ENCODE peak calls at places on chromosomes 5 and 9, in nine cellular contexts. V is fibroblast of lung, Y is neural progenitor cell, L is PC-3, Z is PC-9, F is mesendoderm, M is GM23248, I is astrocyte, P is H1. T is an unnamed sample. For H3K79me2, the result is how much of the 10 kb centered on the place peaks cover.

GRCh38 chr5:108765647-108766046 is 17.9 kb downstream of the FER start:
- DNase-seq in V (no peak), Y (no peak), L (peak), Z (no peak), F (no peak), M (peak), I (no peak), P (no peak), T (no peak)

GRCh38 chr5:28516657-28517175 is 1478.3 kb upstream of the CDH9 start:
- DNase-seq in V (peak), Y (peak), L (no peak), Z (no peak), F (no peak), M (no peak), I (peak), P (no peak), T (no peak)

GRCh38 chr9:36632892-36633291 is 60.2 kb downstream of the MELK start:
- DNase-seq in V (peak), Y (peak), L (peak), Z (no peak), F (peak), M (peak), I (peak), P (no peak), T (no peak)

GRCh38 chr5:122183098-122183794 is 53.9 kb downstream of the ZNF474 start:
- DNase-seq in V (peak), Y (no peak), L (peak), Z (no peak), F (no peak), M (peak), I (peak), P (no peak), T (no peak)

GRCh38 chr9:86674475-86674874 is 272.8 kb downstream of the GAS1 start:
- DNase-seq in V (peak), Y (no peak), L (no peak), Z (no peak), F (peak), M (peak), I (no peak), P (no peak), T (no peak)

GRCh38 chr9:125999504-125999881 is 252.3 kb downstream of the PBX3 start:
- DNase-seq in V (no peak), Y (no peak), L (no peak), Z (no peak), F (no peak), M (no peak), I (no peak), P (no peak), T (no peak)

GRCh38 chr5:139882961-139883539 is 87.4 kb downstream of the PSD2 start:
- DNase-seq in V (no peak), Y (no peak), L (no peak), Z (no peak), F (no peak), M (no peak), I (no peak), P (no peak), T (no peak)

GRCh38 chr5:157378509-157378908 is 81.5 kb upstream of the NIPAL4 start:
- DNase-seq in V (no peak), Y (no peak), L (peak), Z (no peak), F (peak), M (no peak), I (no peak), P (no peak), T (no peak)

GRCh38 chr9:37582548-37583157 is 6.5 kb upstream of the FBXO10 start:
- DNase-seq in V (peak), Y (peak), L (peak), Z (no peak), F (peak), M (peak), I (peak), P (no peak), T (no peak)

GRCh38 chr5:10498350-10498749 is 56.7 kb downstream of the ROPN1L start:
- DNase-seq in V (no peak), Y (no peak), L (no peak), Z (no peak), F (no peak), M (no peak), I (no peak), P (no peak), T (no peak)

GRCh38 chr5:172502410-172502809 is 48.1 kb upstream of the SH3PXD2B start:
- DNase-seq in V (no peak), Y (no peak), L (no peak), Z (no peak), F (no peak), M (no peak), I (no peak), P (peak), T (no peak)

GRCh38 chr5:104370523-104370922 is 807.9 kb upstream of the NUDT12 start:
- DNase-seq in V (peak), Y (no peak), L (peak), Z (no peak), F (no peak), M (no peak), I (peak), P (no peak), T (no peak)

GRCh38 chr9:121776009-121776738 is 124.7 kb downstream of the DAB2IP start:
- DNase-seq in V (no peak), Y (no peak), L (no peak), Z (no peak), F (no peak), M (no peak), I (no peak), P (no peak), T (no peak)

GRCh38 chr5:83837261-83837894 is 116.7 kb upstream of the HAPLN1 start:
- DNase-seq in V (peak), Y (no peak), L (no peak), Z (no peak), F (no peak), M (peak), I (peak), P (no peak), T (no peak)

GRCh38 chr5:11261226-11261625 is 500.2 kb upstream of the DAP start:
- DNase-seq in V (no peak), Y (no peak), L (no peak), Z (no peak), F (no peak), M (no peak), I (no peak), P (no peak), T (no peak)

GRCh38 chr9:130480673-130481072 is 35.9 kb downstream of the ASS1 start:
- DNase-seq in V (no peak), Y (peak), L (no peak), Z (no peak), F (peak), M (no peak), I (no peak), P (peak), T (no peak)

GRCh38 chr5:173767580-173768266 is 120.4 kb upstream of the CPEB4 start:
- DNase-seq in V (peak), Y (no peak), L (peak), Z (no peak), F (no peak), M (no peak), I (no peak), P (no peak), T (no peak)

GRCh38 chr5:2300421-2300820 is 417.7 kb upstream of the IRX4 start:
- DNase-seq in V (no peak), Y (no peak), L (no peak), Z (no peak), F (no peak), M (no peak), I (no peak), P (no peak), T (no peak)

GRCh38 chr9:129889461-129889935 is 54.2 kb downstream of the USP20 start:
- DNase-seq in V (no peak), Y (no peak), L (no peak), Z (no peak), F (no peak), M (no peak), I (no peak), P (no peak), T (no peak)

GRCh38 chr9:120965344-120966004 is 38.9 kb upstream of the TRAF1 start:
- DNase-seq in V (no peak), Y (peak), L (no peak), Z (no peak), F (peak), M (peak), I (no peak), P (no peak), T (no peak)

GRCh38 chr5:10124287-10124686 is 125.4 kb downstream of the ATPSCKMT start:
- DNase-seq in V (no peak), Y (no peak), L (no peak), Z (no peak), F (no peak), M (peak), I (no peak), P (no peak), T (no peak)

GRCh38 chr5:151156732-151157402 is 712 bp downstream of the ANXA6 start:
- DNase-seq in V (peak), Y (peak), L (no peak), Z (no peak), F (peak), M (peak), I (no peak), P (peak), T (no peak)

GRCh38 chr5:168366124-168366523 is 74.7 kb downstream of the WWC1 start:
- DNase-seq in V (peak), Y (no peak), L (peak), Z (peak), F (peak), M (peak), I (peak), P (no peak), T (peak)

GRCh38 chr5:31113666-31114065 is 79.8 kb upstream of the CDH6 start:
- DNase-seq in V (no peak), Y (no peak), L (no peak), Z (no peak), F (no peak), M (no peak), I (no peak), P (no peak), T (no peak)

GRCh38 chr5:133293953-133294352 is 242.1 kb downstream of the HSPA4 start:
- DNase-seq in V (no peak), Y (no peak), L (no peak), Z (no peak), F (no peak), M (no peak), I (no peak), P (no peak), T (no peak)

GRCh38 chr9:129273941-129274709 is 96.1 kb upstream of the IER5L start:
- DNase-seq in V (no peak), Y (no peak), L (no peak), Z (no peak), F (no peak), M (no peak), I (no peak), P (no peak), T (no peak)

GRCh38 chr9:105146677-105147076 is 97.8 kb upstream of the SLC44A1 start:
- DNase-seq in V (no peak), Y (no peak), L (no peak), Z (no peak), F (no peak), M (no peak), I (no peak), P (no peak), T (no peak)

GRCh38 chr5:148209151-148209550 is 6.3 kb downstream of the SPINK6 start:
- DNase-seq in V (no peak), Y (no peak), L (no peak), Z (no peak), F (no peak), M (no peak), I (no peak), P (no peak), T (no peak)

GRCh38 chr9:107782381-107782780 is 292.8 kb upstream of the KLF4 start:
- DNase-seq in V (peak), Y (no peak), L (no peak), Z (no peak), F (no peak), M (peak), I (peak), P (no peak), T (no peak)

GRCh38 chr5:94422819-94423218 is 195.6 kb downstream of the KIAA0825 start:
- DNase-seq in V (peak), Y (peak), L (peak), Z (peak), F (peak), M (peak), I (peak), P (no peak), T (peak)

GRCh38 chr5:88883059-88883565 is at the start of gene MEF2C:
- DNase-seq in V (peak), Y (peak), L (peak), Z (no peak), F (peak), M (peak), I (peak), P (peak), T (no peak)

GRCh38 chr5:155004138-155004744 is 9.3 kb upstream of the KIF4B start:
- DNase-seq in V (no peak), Y (peak), L (peak), Z (no peak), F (peak), M (peak), I (no peak), P (peak), T (no peak)

GRCh38 chr5:149128023-149128875 is 13.0 kb upstream of the ABLIM3 start:
- DNase-seq in V (no peak), Y (peak), L (peak), Z (no peak), F (peak), M (peak), I (no peak), P (peak), T (no peak)

GRCh38 chr9:124302921-124303320 is 45.2 kb downstream of the NEK6 start:
- DNase-seq in V (no peak), Y (no peak), L (no peak), Z (no peak), F (no peak), M (no peak), I (no peak), P (no peak), T (peak)

GRCh38 chr5:124641154-124641792 is 105.2 kb downstream of the ZNF608 start:
- DNase-seq in V (no peak), Y (no peak), L (no peak), Z (no peak), F (no peak), M (no peak), I (no peak), P (no peak), T (no peak)

DNA sequence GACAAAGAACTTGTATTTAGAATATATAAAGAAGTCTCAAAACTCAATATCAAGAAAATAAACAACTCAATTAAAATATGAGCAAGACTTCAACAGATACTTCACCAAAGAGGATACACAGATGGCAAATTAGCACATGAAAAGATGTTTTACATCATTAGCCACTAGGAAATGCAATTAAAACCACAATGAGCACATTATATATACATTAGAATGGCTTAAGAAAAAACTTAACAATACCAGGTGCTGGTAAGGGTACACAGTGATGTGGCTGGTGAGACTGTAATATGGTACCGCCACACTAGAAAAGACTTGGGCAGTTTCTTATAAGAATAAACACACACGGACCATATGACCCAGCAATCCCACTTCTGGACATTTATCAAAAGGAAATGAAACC is 27.7 kb downstream of the SEMA4D start:
- DNase-seq in V (no peak), Y (no peak), L (no peak), Z (no peak), F (no peak), M (no peak), I (no peak), P (no peak), T (no peak)
- H3K79me2 ChIP-seq in V (under half), Y (half or more), L (under half), Z (under half), F (under half), M (under half), I (under half), P (half or more), T (under half)

GRCh38 chr9:33151007-33151557 is 16.1 kb downstream of the B4GALT1 start:
- DNase-seq in V (peak), Y (no peak), L (peak), Z (peak), F (peak), M (peak), I (peak), P (no peak), T (no peak)
- H3K79me2 ChIP-seq in V (half or more), Y (under half), L (half or more), Z (half or more), F (under half), M (half or more), I (half or more), P (under half), T (half or more)

DNA sequence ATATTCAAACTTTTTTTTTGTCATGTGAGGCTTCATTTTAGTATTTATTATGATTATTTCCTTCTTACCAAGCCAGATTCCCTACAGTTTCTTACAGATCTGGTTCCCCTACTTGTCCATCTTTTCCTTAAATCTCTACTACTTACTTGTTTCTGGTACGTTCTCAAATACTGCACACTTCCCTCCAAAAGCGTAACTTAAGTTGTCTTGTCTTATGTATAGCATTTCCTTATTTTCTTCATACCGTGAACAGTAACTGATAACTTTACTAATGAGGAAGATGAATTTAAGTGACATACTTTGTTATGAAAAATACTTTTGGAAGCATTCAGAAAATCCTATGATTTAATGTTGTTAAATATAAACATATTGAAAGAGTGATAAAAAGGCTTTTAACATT is 67.3 kb downstream of the PARP8 start:
- DNase-seq in V (no peak), Y (no peak), L (no peak), Z (no peak), F (no peak), M (no peak), I (no peak), P (no peak), T (no peak)
- H3K79me2 ChIP-seq in V (under half), Y (half or more), L (under half), Z (under half), F (under half), M (under half), I (under half), P (half or more), T (under half)

GRCh38 chr5:75484605-75485004 is 26.8 kb downstream of the CERT1 start:
- DNase-seq in V (no peak), Y (no peak), L (no peak), Z (no peak), F (no peak), M (no peak), I (no peak), P (no peak), T (no peak)
- H3K79me2 ChIP-seq in V (under half), Y (half or more), L (half or more), Z (under half), F (under half), M (half or more), I (half or more), P (half or more), T (half or more)

DNA sequence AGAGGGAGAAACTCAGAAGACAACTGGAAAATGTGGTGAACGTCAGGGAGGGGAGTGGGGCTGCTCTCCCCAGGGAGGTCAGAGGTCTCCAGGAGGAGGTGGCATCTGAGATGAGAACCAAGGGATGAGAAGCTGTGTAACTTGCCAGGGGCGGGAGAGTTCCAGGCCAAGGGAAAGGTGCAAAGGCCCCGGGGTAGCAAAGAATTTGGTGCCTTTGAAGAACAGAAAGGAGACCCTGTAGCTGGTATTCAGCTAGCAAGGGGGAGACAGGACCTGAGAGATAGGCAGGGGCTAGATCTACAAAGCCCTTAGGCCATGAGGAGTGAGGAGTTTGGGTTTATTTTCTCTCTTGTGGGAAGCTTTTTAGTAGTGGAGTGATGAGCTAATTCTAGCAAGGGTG is 3.3 kb downstream of the DNM1 start:
- DNase-seq in V (no peak), Y (no peak), L (no peak), Z (no peak), F (no peak), M (no peak), I (no peak), P (no peak), T (no peak)
- H3K79me2 ChIP-seq in V (under half), Y (under half), L (under half), Z (under half), F (under half), M (under half), I (under half), P (under half), T (under half)

GRCh38 chr9:135907006-135907434 is 326 bp downstream of the CAMSAP1 start:
- DNase-seq in V (peak), Y (peak), L (peak), Z (no peak), F (peak), M (peak), I (no peak), P (no peak), T (no peak)
- H3K79me2 ChIP-seq in V (half or more), Y (half or more), L (half or more), Z (under half), F (under half), M (half or more), I (half or more), P (half or more), T (under half)

DNA sequence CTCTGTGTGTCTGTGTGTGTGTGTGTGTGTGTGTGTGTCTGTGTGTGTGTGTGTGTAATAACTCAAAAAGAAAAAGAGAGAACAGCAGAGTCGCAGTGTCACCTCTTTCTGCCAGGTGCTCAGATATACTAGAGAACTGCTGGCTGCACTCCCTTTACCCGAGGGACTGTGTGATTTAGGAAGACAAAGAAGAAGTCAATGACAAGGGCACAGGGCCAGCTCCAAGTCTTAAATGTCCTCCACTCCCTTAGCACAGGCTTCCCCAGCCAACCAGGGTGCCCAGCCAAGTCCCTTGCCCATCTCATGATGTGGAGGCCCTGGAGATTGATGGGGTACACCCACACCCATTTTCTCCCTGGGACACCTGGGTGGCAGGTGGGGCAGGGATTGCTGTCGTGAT is 8.7 kb downstream of the CCNJL start:
- DNase-seq in V (no peak), Y (no peak), L (no peak), Z (no peak), F (no peak), M (no peak), I (no peak), P (no peak), T (no peak)
- H3K79me2 ChIP-seq in V (under half), Y (under half), L (under half), Z (under half), F (under half), M (under half), I (half or more), P (half or more), T (under half)